ENCODE peak calls at places on chromosomes 7 and 10, in four cellular contexts. E is T follicular helper cell, S is AG04449, K is NCI-H1436. P is an unnamed sample.

GRCh38 chr7:43756368-43757072 is 2.0 kb upstream of the BLVRA start:
- DNase-seq in E (no peak), S (peak), K (no peak), P (peak)

GRCh38 chr7:42930889-42931288 is 1.1 kb downstream of the PSMA2 start:
- DNase-seq in E (no peak), S (no peak), K (no peak), P (no peak)

GRCh38 chr7:134337980-134338379 is 21.2 kb upstream of the SLC35B4 start:
- DNase-seq in E (no peak), S (no peak), K (no peak), P (peak)

GRCh38 chr10:88244781-88245350 is 338.3 kb downstream of the RNLS start:
- DNase-seq in E (no peak), S (no peak), K (no peak), P (no peak)

GRCh38 chr10:116694253-116694926 is 48.0 kb downstream of the HSPA12A start:
- DNase-seq in E (no peak), S (no peak), K (no peak), P (no peak)

GRCh38 chr7:16638282-16639265 is 7.0 kb downstream of the ANKMY2 start:
- DNase-seq in E (no peak), S (no peak), K (no peak), P (no peak)

GRCh38 chr7:84081973-84082522 is 112.5 kb downstream of the SEMA3A start:
- DNase-seq in E (no peak), S (no peak), K (no peak), P (no peak)

GRCh38 chr10:61567729-61568128 is 95.0 kb upstream of the CABCOCO1 start:
- DNase-seq in E (no peak), S (no peak), K (no peak), P (no peak)

GRCh38 chr10:70970830-70971229 is 82.5 kb upstream of the PCBD1 start:
- DNase-seq in E (no peak), S (no peak), K (no peak), P (no peak)

GRCh38 chr10:48554246-48554645 is 50.6 kb downstream of the ARHGAP22 start:
- DNase-seq in E (no peak), S (no peak), K (no peak), P (peak)